ENCODE peak calls at places on chromosomes 12 and 14, in eight cellular contexts. D, X, B, A, S, G, Y and Q are unnamed samples.

GRCh38 chr14:73238941-73239340 is 1.6 kb downstream of the PAPLN start:
- DNase-seq in G (no peak), D (peak), B (no peak), S (no peak), A (no peak), X (no peak), Y (no peak), Q (no peak)

GRCh38 chr14:106044949-106045596 is 518.7 kb downstream of the TMEM121 start:
- DNase-seq in G (peak), Y (peak), X (peak), B (no peak), A (peak), S (peak), D (peak), Q (peak)

GRCh38 chr12:9751204-9752144 is 9.2 kb downstream of the CD69 start:
- DNase-seq in D (peak), X (peak), S (no peak), A (no peak), Y (no peak), G (peak), B (peak), Q (peak)

GRCh38 chr14:22427771-22428228 is 161.2 kb downstream of the DAD1 start:
- DNase-seq in B (peak), Y (no peak), S (no peak), X (no peak), D (no peak), G (no peak), A (no peak), Q (no peak)

GRCh38 chr14:103507751-103508150 is 14.9 kb downstream of the CKB start:
- DNase-seq in S (no peak), D (no peak), X (no peak), B (no peak), A (no peak), Y (no peak), G (no peak), Q (no peak)

GRCh38 chr14:39488600-39488999 is 56.4 kb upstream of the FBXO33 start:
- DNase-seq in S (no peak), Y (no peak), B (peak), A (no peak), G (no peak), X (no peak), D (no peak), Q (no peak)

GRCh38 chr12:31011746-31012567 is 61.7 kb upstream of the DDX11 start:
- DNase-seq in G (no peak), A (no peak), Y (no peak), D (peak), X (no peak), B (no peak), S (no peak), Q (no peak)

GRCh38 chr12:770474-770873 is 18.1 kb downstream of the WNK1 start:
- DNase-seq in B (no peak), G (no peak), Y (no peak), X (no peak), S (no peak), D (no peak), A (no peak), Q (no peak)

GRCh38 chr14:38078393-38078792 is 129.3 kb upstream of the SSTR1 start:
- DNase-seq in S (no peak), X (peak), G (peak), Y (no peak), A (no peak), D (peak), B (no peak), Q (peak)

GRCh38 chr14:101857226-101857625 is 95.7 kb downstream of the PPP2R5C start:
- DNase-seq in Y (no peak), G (no peak), D (no peak), S (no peak), X (no peak), A (no peak), B (no peak), Q (no peak)

GRCh38 chr12:46179693-46180452 is 89.0 kb downstream of the SLC38A1 start:
- DNase-seq in G (no peak), Y (no peak), A (no peak), S (no peak), D (no peak), X (no peak), B (no peak), Q (no peak)

GRCh38 chr14:104383088-104383805 is 196.3 kb upstream of the C14orf180 start:
- DNase-seq in B (no peak), X (no peak), Y (peak), D (no peak), G (no peak), S (no peak), A (no peak), Q (no peak)

GRCh38 chr12:113137861-113138783 is 2.6 kb upstream of the RASAL1 start:
- DNase-seq in G (no peak), Y (peak), S (no peak), X (no peak), D (no peak), B (no peak), A (no peak), Q (no peak)

GRCh38 chr14:70658899-70659298 is 17.2 kb downstream of the TTC9 start:
- DNase-seq in Y (no peak), B (no peak), X (no peak), A (no peak), G (no peak), S (no peak), D (peak), Q (no peak)

GRCh38 chr12:89750821-89751227 is 42.2 kb upstream of the ATP2B1 start:
- DNase-seq in S (no peak), X (no peak), A (no peak), G (no peak), D (no peak), B (peak), Y (no peak), Q (no peak)

GRCh38 chr12:93569656-93570551 is 2.6 kb upstream of the SOCS2 start:
- DNase-seq in S (peak), A (peak), G (peak), Y (peak), D (peak), B (peak), X (peak), Q (peak)